ENCODE peak calls at places on chromosomes 3 and 15, in nine cellular contexts. H is esophagus squamous epithelium; E is mucosa of gallbladder; N is HS-5; Z is HTR-8/SVneo; U is DND-41; I is stimulated activated CD4-positive, alpha-beta T cell treated with anti-CD3 and anti-CD28 coated beads, Interleukin-1b, Interleukin-23, amount 100 ng/mL, for 4 hours; D is midbrain; G is NCI-H146. X is an unnamed sample.

GRCh38 chr3:162729686-162730085 is 1233.1 kb downstream of the OTOL1 start:
- DNase-seq in G (no peak), D (no peak), U (no peak), E (no peak), H (no peak), Z (no peak), I (no peak), N (peak), X (no peak)

GRCh38 chr15:77653832-77654480 is 21.2 kb upstream of the LINGO1 start:
- DNase-seq in N (no peak), H (no peak), D (no peak), I (no peak), U (no peak), G (no peak), E (no peak), Z (no peak), X (no peak)

GRCh38 chr15:62549345-62549970 is 384.4 kb upstream of the C2CD4B start:
- DNase-seq in I (no peak), G (no peak), D (no peak), U (peak), E (peak), Z (no peak), N (no peak), H (no peak), X (no peak)

GRCh38 chr3:52349131-52349530 is 33.0 kb downstream of the DNAH1 start:
- DNase-seq in E (no peak), Z (no peak), I (no peak), H (no peak), G (no peak), D (no peak), U (no peak), N (no peak), X (no peak)

GRCh38 chr15:33955945-33956344 is 12.4 kb upstream of the CHRM5 start:
- DNase-seq in Z (no peak), I (no peak), H (no peak), G (peak), U (no peak), D (no peak), E (no peak), N (no peak), X (no peak)

GRCh38 chr15:41622901-41623300 is 37.3 kb upstream of the MGA start:
- DNase-seq in Z (no peak), D (no peak), H (no peak), I (no peak), N (no peak), U (no peak), E (no peak), G (no peak), X (no peak)

GRCh38 chr3:151328298-151329036 is 882 bp downstream of the P2RY13 start:
- DNase-seq in Z (no peak), D (no peak), U (no peak), G (no peak), I (peak), H (no peak), N (no peak), E (no peak), X (no peak)

GRCh38 chr15:98896002-98896721 is 111.4 kb downstream of the PGPEP1L start:
- DNase-seq in G (no peak), I (no peak), N (no peak), Z (no peak), H (no peak), E (no peak), D (no peak), U (no peak), X (no peak)

GRCh38 chr3:69740103-69741021 is 1.1 kb downstream of the MITF start:
- DNase-seq in U (no peak), D (peak), Z (no peak), G (no peak), N (no peak), I (no peak), H (no peak), E (peak), X (no peak)

GRCh38 chr3:100590114-100590839 is 19.1 kb upstream of the ADGRG7 start:
- DNase-seq in D (peak), U (peak), Z (peak), N (peak), G (peak), H (no peak), I (peak), E (peak), X (no peak)

GRCh38 chr15:100094127-100094510 is 247.7 kb downstream of the ADAMTS17 start:
- DNase-seq in G (no peak), U (no peak), E (no peak), I (no peak), Z (no peak), D (no peak), N (no peak), H (no peak), X (no peak)

GRCh38 chr3:62723636-62724217 is 151.5 kb downstream of the CADPS start:
- DNase-seq in I (no peak), G (no peak), U (no peak), D (peak), H (no peak), E (no peak), N (no peak), Z (no peak), X (no peak)

GRCh38 chr3:111200027-111200426 is 128.4 kb downstream of the NECTIN3 start:
- DNase-seq in N (no peak), E (no peak), D (no peak), G (no peak), H (no peak), Z (no peak), I (no peak), U (no peak), X (no peak)

GRCh38 chr15:70602834-70603560 is 160.4 kb downstream of the UACA start:
- DNase-seq in D (no peak), N (no peak), G (no peak), Z (no peak), I (no peak), E (no peak), U (no peak), H (no peak), X (no peak)

GRCh38 chr3:15659254-15659975 is 57.9 kb downstream of the BTD start:
- DNase-seq in E (no peak), G (no peak), U (peak), D (no peak), H (no peak), N (no peak), I (no peak), Z (no peak), X (no peak)

GRCh38 chr3:139312959-139313358 is 30.9 kb upstream of the MRPS22 start:
- DNase-seq in G (no peak), I (no peak), D (no peak), N (no peak), H (no peak), U (no peak), E (no peak), Z (peak), X (no peak)

X was measured in thoracic aorta.